ENCODE peak calls at places on chromosomes 1 and 21, in four cellular contexts. One of them, this sample, is unnamed.

GRCh38 chr1:224054611-224055010 is 59.3 kb upstream of the FBXO28 start:
- DNase-seq in stomach: no peak
- DNase-seq in HCT116: no peak
- DNase-seq in prostate gland: no peak
- DNase-seq in this sample: no peak

GRCh38 chr1:51234721-51235425 is 1.2 kb upstream of the RNF11 start:
- DNase-seq in stomach: peak; percentile 80
- DNase-seq in HCT116: no peak
- DNase-seq in prostate gland: peak; percentile 71
- DNase-seq in this sample: peak; percentile 86

GRCh38 chr1:209621741-209622655 is 30.2 kb downstream of the LAMB3 start:
- DNase-seq in stomach: no peak
- DNase-seq in HCT116: no peak
- DNase-seq in prostate gland: no peak
- DNase-seq in this sample: no peak

GRCh38 chr21:45386728-45387371 is 18.1 kb upstream of the COL18A1 start:
- DNase-seq in stomach: no peak
- DNase-seq in HCT116: no peak
- DNase-seq in prostate gland: no peak
- DNase-seq in this sample: no peak

GRCh38 chr1:2998503-2999100 is 22.7 kb upstream of the ACTRT2 start:
- DNase-seq in stomach: no peak
- DNase-seq in HCT116: no peak
- DNase-seq in prostate gland: no peak
- DNase-seq in this sample: no peak

GRCh38 chr1:193335797-193336428 is 149.5 kb upstream of the B3GALT2 start:
- DNase-seq in stomach: no peak
- DNase-seq in HCT116: no peak
- DNase-seq in prostate gland: no peak
- DNase-seq in this sample: no peak

GRCh38 chr1:67004176-67004575 is 49.8 kb downstream of the SLC35D1 start:
- DNase-seq in stomach: no peak
- DNase-seq in HCT116: no peak
- DNase-seq in prostate gland: no peak
- DNase-seq in this sample: no peak

GRCh38 chr1:55375617-55376258 is 160.6 kb upstream of the USP24 start:
- DNase-seq in stomach: no peak
- DNase-seq in HCT116: peak; percentile 22
- DNase-seq in prostate gland: peak; percentile 13
- DNase-seq in this sample: peak; percentile 30

GRCh38 chr1:27992271-27992670 is 32.5 kb downstream of the XKR8 start:
- DNase-seq in stomach: no peak
- DNase-seq in HCT116: no peak
- DNase-seq in prostate gland: no peak
- DNase-seq in this sample: no peak

GRCh38 chr1:243727503-243728191 is 122.4 kb downstream of the AKT3 start:
- DNase-seq in stomach: no peak
- DNase-seq in HCT116: no peak
- DNase-seq in prostate gland: no peak
- DNase-seq in this sample: no peak

GRCh38 chr1:51690285-51690961 is 73.5 kb downstream of the OSBPL9 start:
- DNase-seq in stomach: no peak
- DNase-seq in HCT116: no peak
- DNase-seq in prostate gland: no peak
- DNase-seq in this sample: no peak

GRCh38 chr21:31543191-31543590 is 116.3 kb upstream of the SOD1 start:
- DNase-seq in stomach: no peak
- DNase-seq in HCT116: no peak
- DNase-seq in prostate gland: peak; percentile 30
- DNase-seq in this sample: no peak

GRCh38 chr1:39574646-39575045 is 1.9 kb downstream of the PABPC4 start:
- DNase-seq in stomach: peak; percentile 50
- DNase-seq in HCT116: no peak
- DNase-seq in prostate gland: peak; percentile 22
- DNase-seq in this sample: peak; percentile 31
- TF ChIP-seq POLR2AphosphoS5 in stomach: no peak
- TF ChIP-seq POLR2AphosphoS5 in HCT116: no peak
- TF ChIP-seq POLR2AphosphoS5 in prostate gland: no peak
- TF ChIP-seq POLR2AphosphoS5 in this sample: no peak

GRCh38 chr1:21707086-21707840 is 38.1 kb upstream of the RAP1GAP start:
- DNase-seq in stomach: no peak
- DNase-seq in HCT116: no peak
- DNase-seq in prostate gland: no peak
- DNase-seq in this sample: no peak

GRCh38 chr1:21704055-21704660 is 35.0 kb upstream of the RAP1GAP start:
- DNase-seq in stomach: no peak
- DNase-seq in HCT116: no peak
- DNase-seq in prostate gland: no peak
- DNase-seq in this sample: no peak

GRCh38 chr1:21705303-21705980 is 36.3 kb upstream of the RAP1GAP start:
- DNase-seq in stomach: no peak
- DNase-seq in HCT116: no peak
- DNase-seq in prostate gland: no peak
- DNase-seq in this sample: no peak

GRCh38 chr1:21706151-21706835 is 37.1 kb upstream of the RAP1GAP start:
- DNase-seq in stomach: no peak
- DNase-seq in HCT116: no peak
- DNase-seq in prostate gland: no peak
- DNase-seq in this sample: no peak

DNA sequence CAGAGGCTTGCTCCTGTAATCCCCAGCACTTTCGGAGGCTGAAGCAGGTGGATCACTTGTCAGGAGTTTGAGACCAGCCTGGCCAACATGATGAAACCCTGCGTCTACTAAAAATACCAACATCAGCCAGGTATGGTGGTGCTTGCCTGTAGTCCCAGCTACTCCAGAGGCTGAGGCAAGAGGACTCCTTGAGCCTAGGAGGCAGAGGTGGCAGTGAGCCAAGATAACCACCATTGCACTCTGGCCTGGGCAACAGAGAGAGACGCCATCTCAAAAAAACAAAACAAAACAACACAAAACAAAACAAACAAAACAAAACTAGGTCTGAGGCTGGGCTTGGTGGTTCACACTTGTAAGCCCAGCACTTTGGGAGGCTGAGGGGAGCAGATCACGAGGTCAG is 38.7 kb upstream of the RAP1GAP start:
- DNase-seq in stomach: no peak
- DNase-seq in HCT116: no peak
- DNase-seq in prostate gland: no peak
- DNase-seq in this sample: no peak
- H3K27ac ChIP-seq in stomach: no peak overlapping the region
- H3K27ac ChIP-seq in HCT116: no peak overlapping the region
- H3K27ac ChIP-seq in prostate gland: no peak overlapping the region
- H3K27ac ChIP-seq in this sample: no peak overlapping the region

GRCh38 chr1:109250454-109251276 is 1.3 kb downstream of the CELSR2 start:
- DNase-seq in stomach: no peak
- DNase-seq in HCT116: no peak
- DNase-seq in prostate gland: no peak
- DNase-seq in this sample: no peak
- H3K4me3 ChIP-seq in stomach: peak overlapping the region; percentile 94
- H3K4me3 ChIP-seq in HCT116: peak overlapping the region; percentile 53
- H3K4me3 ChIP-seq in prostate gland: peak overlapping the region; percentile 55
- H3K4me3 ChIP-seq in this sample: no peak overlapping the region

GRCh38 chr21:42289926-42290325 is 25.3 kb downstream of the TFF3 start:
- DNase-seq in stomach: no peak
- DNase-seq in HCT116: no peak
- DNase-seq in prostate gland: no peak
- DNase-seq in this sample: peak; percentile 40
- TF ChIP-seq POLR2AphosphoS5 in stomach: no peak
- TF ChIP-seq POLR2AphosphoS5 in HCT116: no peak
- TF ChIP-seq POLR2AphosphoS5 in prostate gland: no peak
- TF ChIP-seq POLR2AphosphoS5 in this sample: no peak

DNA sequence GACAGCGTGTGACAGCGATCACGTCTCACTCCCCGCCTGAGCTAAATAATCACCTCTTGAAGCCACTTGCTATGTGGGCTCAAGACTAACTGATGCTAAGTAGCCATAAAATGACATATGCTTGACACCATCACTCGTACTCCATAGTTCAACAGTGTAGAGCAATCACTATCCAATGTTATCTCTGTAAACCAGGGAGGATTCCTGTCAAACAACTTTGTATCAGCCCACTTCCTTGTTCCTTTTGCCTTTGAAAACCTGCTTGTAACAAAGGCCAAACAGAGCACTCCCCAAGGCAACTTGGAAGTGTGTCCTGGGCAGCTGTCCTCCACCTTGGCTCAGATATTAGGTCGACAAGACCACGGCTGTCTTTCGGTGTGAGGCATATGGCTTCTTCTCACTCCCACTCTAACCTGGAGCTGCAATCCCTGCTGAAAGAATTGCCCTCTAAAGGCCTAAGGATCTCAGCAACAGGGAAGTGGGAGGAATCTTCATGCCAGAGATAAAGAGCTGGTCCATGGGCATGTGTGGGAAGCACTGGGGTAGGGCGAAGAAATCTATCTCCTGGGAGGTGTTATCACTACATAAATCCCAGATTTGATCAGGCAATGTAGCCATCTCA is 66.8 kb downstream of the ITPKB start:
- DNase-seq in stomach: no peak
- DNase-seq in HCT116: no peak
- DNase-seq in prostate gland: peak; percentile 53
- DNase-seq in this sample: no peak
- H3K27ac ChIP-seq in stomach: peak overlapping the region; percentile 99
- H3K27ac ChIP-seq in HCT116: no peak overlapping the region
- H3K27ac ChIP-seq in prostate gland: peak overlapping the region; percentile 95
- H3K27ac ChIP-seq in this sample: peak overlapping the region; percentile 88

DNA sequence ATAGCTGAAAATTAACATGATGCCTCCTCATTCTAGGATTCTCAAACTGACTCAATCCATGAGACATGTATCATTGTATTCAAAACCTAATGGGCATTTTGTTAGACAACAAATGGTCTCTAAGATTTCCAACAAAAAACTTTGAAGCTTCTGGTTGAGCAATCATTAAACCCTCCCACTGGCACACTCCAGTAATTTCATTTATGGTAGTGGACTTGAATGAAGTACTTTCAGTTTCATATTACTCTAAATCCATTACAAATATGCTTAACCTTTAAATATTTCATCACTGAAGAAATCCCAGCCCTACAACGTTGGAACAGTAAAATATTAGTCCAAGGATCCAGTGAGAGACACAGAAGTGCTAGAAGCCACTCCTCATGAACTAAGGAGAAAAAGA is 43.5 kb downstream of the GBP6 start:
- DNase-seq in stomach: no peak
- DNase-seq in HCT116: no peak
- DNase-seq in prostate gland: no peak
- DNase-seq in this sample: no peak
- H3K4me3 ChIP-seq in stomach: peak overlapping the region; percentile 31
- H3K4me3 ChIP-seq in HCT116: no peak overlapping the region
- H3K4me3 ChIP-seq in prostate gland: peak overlapping the region; percentile 15
- H3K4me3 ChIP-seq in this sample: peak overlapping the region; percentile 33

GRCh38 chr1:32333251-32333963 is 2.6 kb downstream of the MARCKSL1 start:
- DNase-seq in stomach: no peak
- DNase-seq in HCT116: no peak
- DNase-seq in prostate gland: no peak
- DNase-seq in this sample: no peak

GRCh38 chr1:32332290-32333079 is 3.5 kb downstream of the MARCKSL1 start:
- DNase-seq in stomach: no peak
- DNase-seq in HCT116: no peak
- DNase-seq in prostate gland: peak; percentile 48
- DNase-seq in this sample: peak; percentile 55

GRCh38 chr1:32331549-32331948 is 4.5 kb downstream of the MARCKSL1 start:
- DNase-seq in stomach: no peak
- DNase-seq in HCT116: no peak
- DNase-seq in prostate gland: no peak
- DNase-seq in this sample: no peak

GRCh38 chr1:32329931-32330466 is 6.0 kb downstream of the MARCKSL1 start:
- DNase-seq in stomach: no peak
- DNase-seq in HCT116: no peak
- DNase-seq in prostate gland: no peak
- DNase-seq in this sample: no peak

GRCh38 chr1:32330558-32331127 is 5.4 kb downstream of the MARCKSL1 start:
- DNase-seq in stomach: no peak
- DNase-seq in HCT116: no peak
- DNase-seq in prostate gland: no peak
- DNase-seq in this sample: no peak
- TF ChIP-seq POLR2AphosphoS5 in stomach: no peak
- TF ChIP-seq POLR2AphosphoS5 in HCT116: no peak
- TF ChIP-seq POLR2AphosphoS5 in prostate gland: no peak
- TF ChIP-seq POLR2AphosphoS5 in this sample: no peak

This sample was measured in transverse colon.